ENCODE peak calls at places on chromosome 20, in nine cellular contexts. One of them, this sample, is unnamed.

GRCh38 chr20:63573739-63574131 is 304 bp downstream of the HELZ2 start:
- DNase-seq in right lobe of liver: no peak
- DNase-seq in esophagus muscularis mucosa: no peak
- DNase-seq in tibial artery: no peak
- DNase-seq in activated CD8-positive, alpha-beta memory T cell treated with anti-CD3 and anti-CD28 coated beads for 48 hours: no peak
- DNase-seq in AG09309: no peak
- DNase-seq in Right ventricle myocardium superior: no peak
- DNase-seq in pons: no peak
- DNase-seq in activated B cell treated with CpG ODN at 0.5 μM for 24 hours: no peak
- DNase-seq in this sample: no peak

GRCh38 chr20:39429716-39430115 is 467.6 kb downstream of the DHX35 start:
- DNase-seq in activated B cell treated with CpG ODN at 0.5 μM for 24 hours: no peak
- DNase-seq in tibial artery: no peak
- DNase-seq in Right ventricle myocardium superior: no peak
- DNase-seq in esophagus muscularis mucosa: no peak
- DNase-seq in activated CD8-positive, alpha-beta memory T cell treated with anti-CD3 and anti-CD28 coated beads for 48 hours: no peak
- DNase-seq in pons: peak; percentile 29
- DNase-seq in AG09309: no peak
- DNase-seq in right lobe of liver: no peak
- DNase-seq in this sample: no peak

GRCh38 chr20:60306516-60306915 is 348.3 kb downstream of the CDH26 start:
- DNase-seq in pons: peak; percentile 46
- DNase-seq in Right ventricle myocardium superior: no peak
- DNase-seq in AG09309: no peak
- DNase-seq in activated CD8-positive, alpha-beta memory T cell treated with anti-CD3 and anti-CD28 coated beads for 48 hours: no peak
- DNase-seq in esophagus muscularis mucosa: no peak
- DNase-seq in right lobe of liver: no peak
- DNase-seq in tibial artery: no peak
- DNase-seq in activated B cell treated with CpG ODN at 0.5 μM for 24 hours: no peak
- DNase-seq in this sample: no peak

GRCh38 chr20:47795214-47795667 is 10.0 kb upstream of the SULF2 start:
- DNase-seq in AG09309: no peak
- DNase-seq in Right ventricle myocardium superior: peak; percentile 61
- DNase-seq in activated B cell treated with CpG ODN at 0.5 μM for 24 hours: no peak
- DNase-seq in right lobe of liver: peak; percentile 58
- DNase-seq in activated CD8-positive, alpha-beta memory T cell treated with anti-CD3 and anti-CD28 coated beads for 48 hours: no peak
- DNase-seq in esophagus muscularis mucosa: no peak
- DNase-seq in tibial artery: peak; percentile 66
- DNase-seq in pons: no peak
- DNase-seq in this sample: peak; percentile 82

GRCh38 chr20:4067600-4068261 is 52.4 kb upstream of the RNF24 start:
- DNase-seq in AG09309: peak; percentile 28
- DNase-seq in esophagus muscularis mucosa: no peak
- DNase-seq in pons: no peak
- DNase-seq in activated CD8-positive, alpha-beta memory T cell treated with anti-CD3 and anti-CD28 coated beads for 48 hours: no peak
- DNase-seq in Right ventricle myocardium superior: no peak
- DNase-seq in tibial artery: peak; percentile 52
- DNase-seq in activated B cell treated with CpG ODN at 0.5 μM for 24 hours: no peak
- DNase-seq in right lobe of liver: no peak
- DNase-seq in this sample: no peak

GRCh38 chr20:54468082-54468481 is 7.3 kb upstream of the DOK5 start:
- DNase-seq in esophagus muscularis mucosa: no peak
- DNase-seq in tibial artery: no peak
- DNase-seq in right lobe of liver: no peak
- DNase-seq in Right ventricle myocardium superior: no peak
- DNase-seq in activated CD8-positive, alpha-beta memory T cell treated with anti-CD3 and anti-CD28 coated beads for 48 hours: no peak
- DNase-seq in pons: no peak
- DNase-seq in AG09309: no peak
- DNase-seq in activated B cell treated with CpG ODN at 0.5 μM for 24 hours: no peak
- DNase-seq in this sample: no peak

GRCh38 chr20:58162976-58163375 is 65.5 kb downstream of the ANKRD60 start:
- DNase-seq in pons: no peak
- DNase-seq in activated CD8-positive, alpha-beta memory T cell treated with anti-CD3 and anti-CD28 coated beads for 48 hours: no peak
- DNase-seq in esophagus muscularis mucosa: no peak
- DNase-seq in right lobe of liver: no peak
- DNase-seq in activated B cell treated with CpG ODN at 0.5 μM for 24 hours: no peak
- DNase-seq in tibial artery: no peak
- DNase-seq in AG09309: no peak
- DNase-seq in Right ventricle myocardium superior: no peak
- DNase-seq in this sample: no peak

GRCh38 chr20:4243071-4243470 is 227.7 kb upstream of the RNF24 start:
- DNase-seq in right lobe of liver: no peak
- DNase-seq in activated B cell treated with CpG ODN at 0.5 μM for 24 hours: no peak
- DNase-seq in tibial artery: no peak
- DNase-seq in esophagus muscularis mucosa: no peak
- DNase-seq in Right ventricle myocardium superior: no peak
- DNase-seq in activated CD8-positive, alpha-beta memory T cell treated with anti-CD3 and anti-CD28 coated beads for 48 hours: no peak
- DNase-seq in pons: no peak
- DNase-seq in AG09309: no peak
- DNase-seq in this sample: peak; percentile 71

GRCh38 chr20:50309280-50309763 is 118.7 kb downstream of the CEBPB start:
- DNase-seq in esophagus muscularis mucosa: no peak
- DNase-seq in right lobe of liver: no peak
- DNase-seq in pons: no peak
- DNase-seq in activated B cell treated with CpG ODN at 0.5 μM for 24 hours: no peak
- DNase-seq in AG09309: no peak
- DNase-seq in activated CD8-positive, alpha-beta memory T cell treated with anti-CD3 and anti-CD28 coated beads for 48 hours: no peak
- DNase-seq in Right ventricle myocardium superior: no peak
- DNase-seq in tibial artery: no peak
- DNase-seq in this sample: no peak

GRCh38 chr20:62344092-62344491 is 23.0 kb downstream of the LAMA5 start:
- DNase-seq in Right ventricle myocardium superior: no peak
- DNase-seq in right lobe of liver: no peak
- DNase-seq in AG09309: no peak
- DNase-seq in activated CD8-positive, alpha-beta memory T cell treated with anti-CD3 and anti-CD28 coated beads for 48 hours: no peak
- DNase-seq in esophagus muscularis mucosa: no peak
- DNase-seq in activated B cell treated with CpG ODN at 0.5 μM for 24 hours: no peak
- DNase-seq in pons: no peak
- DNase-seq in tibial artery: no peak
- DNase-seq in this sample: no peak

GRCh38 chr20:58818585-58819285 is 32.0 kb downstream of the GNAS-AS1 start:
- DNase-seq in Right ventricle myocardium superior: no peak
- DNase-seq in AG09309: peak; percentile 67
- DNase-seq in tibial artery: no peak
- DNase-seq in activated B cell treated with CpG ODN at 0.5 μM for 24 hours: no peak
- DNase-seq in pons: no peak
- DNase-seq in esophagus muscularis mucosa: no peak
- DNase-seq in right lobe of liver: no peak
- DNase-seq in activated CD8-positive, alpha-beta memory T cell treated with anti-CD3 and anti-CD28 coated beads for 48 hours: peak; percentile 46
- DNase-seq in this sample: no peak

GRCh38 chr20:20375862-20376261 is 8.0 kb downstream of the INSM1 start:
- DNase-seq in esophagus muscularis mucosa: no peak
- DNase-seq in pons: no peak
- DNase-seq in tibial artery: no peak
- DNase-seq in activated B cell treated with CpG ODN at 0.5 μM for 24 hours: no peak
- DNase-seq in AG09309: no peak
- DNase-seq in right lobe of liver: no peak
- DNase-seq in activated CD8-positive, alpha-beta memory T cell treated with anti-CD3 and anti-CD28 coated beads for 48 hours: no peak
- DNase-seq in Right ventricle myocardium superior: no peak
- DNase-seq in this sample: no peak

GRCh38 chr20:56873836-56874235 is 244.7 kb downstream of the TFAP2C start:
- DNase-seq in pons: no peak
- DNase-seq in activated B cell treated with CpG ODN at 0.5 μM for 24 hours: no peak
- DNase-seq in tibial artery: no peak
- DNase-seq in Right ventricle myocardium superior: no peak
- DNase-seq in activated CD8-positive, alpha-beta memory T cell treated with anti-CD3 and anti-CD28 coated beads for 48 hours: no peak
- DNase-seq in AG09309: no peak
- DNase-seq in esophagus muscularis mucosa: no peak
- DNase-seq in right lobe of liver: no peak
- DNase-seq in this sample: no peak

GRCh38 chr20:32823737-32824588 is 4.2 kb downstream of the MAPRE1 start:
- DNase-seq in right lobe of liver: no peak
- DNase-seq in pons: no peak
- DNase-seq in activated B cell treated with CpG ODN at 0.5 μM for 24 hours: no peak
- DNase-seq in activated CD8-positive, alpha-beta memory T cell treated with anti-CD3 and anti-CD28 coated beads for 48 hours: no peak
- DNase-seq in Right ventricle myocardium superior: no peak
- DNase-seq in esophagus muscularis mucosa: no peak
- DNase-seq in tibial artery: no peak
- DNase-seq in AG09309: no peak
- DNase-seq in this sample: no peak

GRCh38 chr20:1934162-1934561 is 39.0 kb downstream of the SIRPA start:
- DNase-seq in Right ventricle myocardium superior: no peak
- DNase-seq in activated CD8-positive, alpha-beta memory T cell treated with anti-CD3 and anti-CD28 coated beads for 48 hours: no peak
- DNase-seq in pons: no peak
- DNase-seq in esophagus muscularis mucosa: no peak
- DNase-seq in tibial artery: peak; percentile 43
- DNase-seq in right lobe of liver: no peak
- DNase-seq in activated B cell treated with CpG ODN at 0.5 μM for 24 hours: no peak
- DNase-seq in AG09309: peak; percentile 88
- DNase-seq in this sample: no peak

GRCh38 chr20:41347523-41348429 is 7.2 kb downstream of the LPIN3 start:
- DNase-seq in tibial artery: no peak
- DNase-seq in activated CD8-positive, alpha-beta memory T cell treated with anti-CD3 and anti-CD28 coated beads for 48 hours: no peak
- DNase-seq in activated B cell treated with CpG ODN at 0.5 μM for 24 hours: no peak
- DNase-seq in AG09309: no peak
- DNase-seq in right lobe of liver: no peak
- DNase-seq in pons: no peak
- DNase-seq in esophagus muscularis mucosa: no peak
- DNase-seq in Right ventricle myocardium superior: peak; percentile 71
- DNase-seq in this sample: peak; percentile 34

GRCh38 chr20:805713-806112 is 27.8 kb upstream of the FAM110A start:
- DNase-seq in tibial artery: no peak
- DNase-seq in right lobe of liver: no peak
- DNase-seq in activated CD8-positive, alpha-beta memory T cell treated with anti-CD3 and anti-CD28 coated beads for 48 hours: no peak
- DNase-seq in Right ventricle myocardium superior: no peak
- DNase-seq in pons: no peak
- DNase-seq in esophagus muscularis mucosa: no peak
- DNase-seq in activated B cell treated with CpG ODN at 0.5 μM for 24 hours: no peak
- DNase-seq in AG09309: no peak
- DNase-seq in this sample: no peak

GRCh38 chr20:62409935-62410741 is 3.1 kb upstream of the CABLES2 start:
- DNase-seq in esophagus muscularis mucosa: no peak
- DNase-seq in pons: no peak
- DNase-seq in tibial artery: no peak
- DNase-seq in activated B cell treated with CpG ODN at 0.5 μM for 24 hours: peak; percentile 40
- DNase-seq in right lobe of liver: no peak
- DNase-seq in activated CD8-positive, alpha-beta memory T cell treated with anti-CD3 and anti-CD28 coated beads for 48 hours: no peak
- DNase-seq in AG09309: no peak
- DNase-seq in Right ventricle myocardium superior: peak; percentile 74
- DNase-seq in this sample: no peak

GRCh38 chr20:5621305-5621704 is 128.9 kb upstream of the SHLD1 start:
- DNase-seq in activated CD8-positive, alpha-beta memory T cell treated with anti-CD3 and anti-CD28 coated beads for 48 hours: no peak
- DNase-seq in AG09309: no peak
- DNase-seq in esophagus muscularis mucosa: no peak
- DNase-seq in Right ventricle myocardium superior: peak; percentile 53
- DNase-seq in right lobe of liver: no peak
- DNase-seq in tibial artery: no peak
- DNase-seq in activated B cell treated with CpG ODN at 0.5 μM for 24 hours: no peak
- DNase-seq in pons: peak; percentile 79
- DNase-seq in this sample: no peak

GRCh38 chr20:53238121-53238660 is 266.0 kb downstream of the TSHZ2 start:
- DNase-seq in activated B cell treated with CpG ODN at 0.5 μM for 24 hours: no peak
- DNase-seq in AG09309: no peak
- DNase-seq in right lobe of liver: no peak
- DNase-seq in activated CD8-positive, alpha-beta memory T cell treated with anti-CD3 and anti-CD28 coated beads for 48 hours: no peak
- DNase-seq in Right ventricle myocardium superior: no peak
- DNase-seq in esophagus muscularis mucosa: no peak
- DNase-seq in pons: no peak
- DNase-seq in tibial artery: no peak
- DNase-seq in this sample: no peak

GRCh38 chr20:41456341-41456740 is 89.7 kb upstream of the EMILIN3 start:
- DNase-seq in right lobe of liver: no peak
- DNase-seq in pons: no peak
- DNase-seq in tibial artery: no peak
- DNase-seq in activated CD8-positive, alpha-beta memory T cell treated with anti-CD3 and anti-CD28 coated beads for 48 hours: no peak
- DNase-seq in esophagus muscularis mucosa: no peak
- DNase-seq in AG09309: no peak
- DNase-seq in activated B cell treated with CpG ODN at 0.5 μM for 24 hours: no peak
- DNase-seq in Right ventricle myocardium superior: no peak
- DNase-seq in this sample: no peak

GRCh38 chr20:19913927-19914614 is 103.1 kb upstream of the NAA20 start:
- DNase-seq in activated B cell treated with CpG ODN at 0.5 μM for 24 hours: no peak
- DNase-seq in tibial artery: no peak
- DNase-seq in pons: no peak
- DNase-seq in AG09309: no peak
- DNase-seq in Right ventricle myocardium superior: no peak
- DNase-seq in esophagus muscularis mucosa: no peak
- DNase-seq in activated CD8-positive, alpha-beta memory T cell treated with anti-CD3 and anti-CD28 coated beads for 48 hours: no peak
- DNase-seq in right lobe of liver: no peak
- DNase-seq in this sample: no peak

GRCh38 chr20:62123450-62124118 is 1.3 kb downstream of the LSM14B start:
- DNase-seq in tibial artery: no peak
- DNase-seq in AG09309: no peak
- DNase-seq in activated CD8-positive, alpha-beta memory T cell treated with anti-CD3 and anti-CD28 coated beads for 48 hours: no peak
- DNase-seq in pons: no peak
- DNase-seq in esophagus muscularis mucosa: no peak
- DNase-seq in right lobe of liver: no peak
- DNase-seq in Right ventricle myocardium superior: no peak
- DNase-seq in activated B cell treated with CpG ODN at 0.5 μM for 24 hours: no peak
- DNase-seq in this sample: no peak

GRCh38 chr20:61833807-61834610 is 231.7 kb downstream of the TAF4 start:
- DNase-seq in tibial artery: no peak
- DNase-seq in activated CD8-positive, alpha-beta memory T cell treated with anti-CD3 and anti-CD28 coated beads for 48 hours: no peak
- DNase-seq in AG09309: no peak
- DNase-seq in right lobe of liver: peak; percentile 48
- DNase-seq in activated B cell treated with CpG ODN at 0.5 μM for 24 hours: no peak
- DNase-seq in pons: no peak
- DNase-seq in esophagus muscularis mucosa: no peak
- DNase-seq in Right ventricle myocardium superior: peak; percentile 29
- DNase-seq in this sample: no peak

GRCh38 chr20:51926670-51927305 is 124.5 kb upstream of the SALL4 start:
- DNase-seq in Right ventricle myocardium superior: no peak
- DNase-seq in esophagus muscularis mucosa: no peak
- DNase-seq in tibial artery: no peak
- DNase-seq in activated B cell treated with CpG ODN at 0.5 μM for 24 hours: no peak
- DNase-seq in activated CD8-positive, alpha-beta memory T cell treated with anti-CD3 and anti-CD28 coated beads for 48 hours: no peak
- DNase-seq in AG09309: no peak
- DNase-seq in pons: no peak
- DNase-seq in right lobe of liver: no peak
- DNase-seq in this sample: no peak

GRCh38 chr20:46350201-46350985 is 42.1 kb upstream of the CDH22 start:
- DNase-seq in esophagus muscularis mucosa: no peak
- DNase-seq in AG09309: peak; percentile 55
- DNase-seq in Right ventricle myocardium superior: no peak
- DNase-seq in activated CD8-positive, alpha-beta memory T cell treated with anti-CD3 and anti-CD28 coated beads for 48 hours: no peak
- DNase-seq in tibial artery: no peak
- DNase-seq in right lobe of liver: no peak
- DNase-seq in activated B cell treated with CpG ODN at 0.5 μM for 24 hours: no peak
- DNase-seq in pons: no peak
- DNase-seq in this sample: no peak

GRCh38 chr20:17659801-17660200 is 22.2 kb downstream of the RRBP1 start:
- DNase-seq in right lobe of liver: no peak
- DNase-seq in Right ventricle myocardium superior: no peak
- DNase-seq in esophagus muscularis mucosa: no peak
- DNase-seq in activated CD8-positive, alpha-beta memory T cell treated with anti-CD3 and anti-CD28 coated beads for 48 hours: no peak
- DNase-seq in tibial artery: peak; percentile 6
- DNase-seq in activated B cell treated with CpG ODN at 0.5 μM for 24 hours: no peak
- DNase-seq in pons: no peak
- DNase-seq in AG09309: no peak
- DNase-seq in this sample: no peak

GRCh38 chr20:4384961-4385360 is 336.7 kb upstream of the PRND start:
- DNase-seq in AG09309: no peak
- DNase-seq in tibial artery: no peak
- DNase-seq in activated B cell treated with CpG ODN at 0.5 μM for 24 hours: no peak
- DNase-seq in esophagus muscularis mucosa: no peak
- DNase-seq in Right ventricle myocardium superior: no peak
- DNase-seq in right lobe of liver: no peak
- DNase-seq in activated CD8-positive, alpha-beta memory T cell treated with anti-CD3 and anti-CD28 coated beads for 48 hours: no peak
- DNase-seq in pons: no peak
- DNase-seq in this sample: no peak

GRCh38 chr20:19995220-19995863 is 21.8 kb upstream of the NAA20 start:
- DNase-seq in AG09309: no peak
- DNase-seq in pons: peak; percentile 83
- DNase-seq in activated CD8-positive, alpha-beta memory T cell treated with anti-CD3 and anti-CD28 coated beads for 48 hours: no peak
- DNase-seq in tibial artery: no peak
- DNase-seq in right lobe of liver: no peak
- DNase-seq in esophagus muscularis mucosa: no peak
- DNase-seq in Right ventricle myocardium superior: no peak
- DNase-seq in activated B cell treated with CpG ODN at 0.5 μM for 24 hours: no peak
- DNase-seq in this sample: no peak

GRCh38 chr20:52010541-52010940 is 181.0 kb downstream of the ZFP64 start:
- DNase-seq in activated CD8-positive, alpha-beta memory T cell treated with anti-CD3 and anti-CD28 coated beads for 48 hours: no peak
- DNase-seq in pons: no peak
- DNase-seq in activated B cell treated with CpG ODN at 0.5 μM for 24 hours: no peak
- DNase-seq in right lobe of liver: no peak
- DNase-seq in esophagus muscularis mucosa: no peak
- DNase-seq in AG09309: no peak
- DNase-seq in Right ventricle myocardium superior: no peak
- DNase-seq in tibial artery: no peak
- DNase-seq in this sample: no peak

GRCh38 chr20:46872315-46873211 is 22.1 kb upstream of the EYA2 start:
- DNase-seq in AG09309: no peak
- DNase-seq in esophagus muscularis mucosa: no peak
- DNase-seq in pons: peak; percentile 25
- DNase-seq in tibial artery: no peak
- DNase-seq in right lobe of liver: no peak
- DNase-seq in Right ventricle myocardium superior: peak; percentile 58
- DNase-seq in activated B cell treated with CpG ODN at 0.5 μM for 24 hours: no peak
- DNase-seq in activated CD8-positive, alpha-beta memory T cell treated with anti-CD3 and anti-CD28 coated beads for 48 hours: no peak
- DNase-seq in this sample: no peak

This sample was measured in aorta.